ENCODE peak calls at places on chromosomes 6 and 20, in four cellular contexts. One of them, this sample, is unnamed.

GRCh38 chr6:46918830-46919229 is 2.9 kb downstream of the ADGRF5 start:
- DNase-seq in GM23248: peak
- DNase-seq in GM23338: no peak
- DNase-seq in BJ: no peak
- DNase-seq in this sample: no peak

GRCh38 chr6:121951918-121952379 is 447.5 kb upstream of the HSF2 start:
- DNase-seq in GM23338: no peak
- DNase-seq in BJ: no peak
- DNase-seq in GM23248: peak
- DNase-seq in this sample: no peak

GRCh38 chr20:44074252-44075151 is 112.5 kb downstream of the JPH2 start:
- DNase-seq in BJ: no peak
- DNase-seq in GM23248: peak
- DNase-seq in GM23338: no peak
- DNase-seq in this sample: no peak

GRCh38 chr20:34824026-34824860 is 1.2 kb downstream of the NCOA6 start:
- DNase-seq in GM23338: peak
- DNase-seq in BJ: no peak
- DNase-seq in GM23248: peak
- DNase-seq in this sample: peak

GRCh38 chr6:32819729-32820128 is 2.9 kb upstream of the HLA-DOB start:
- DNase-seq in BJ: no peak
- DNase-seq in GM23248: peak
- DNase-seq in GM23338: no peak
- DNase-seq in this sample: no peak

GRCh38 chr6:41638002-41638800 is at the start of gene MDFI:
- DNase-seq in GM23248: no peak
- DNase-seq in GM23338: peak
- DNase-seq in BJ: no peak
- DNase-seq in this sample: peak

GRCh38 chr6:89599727-89600126 is 38.8 kb downstream of the LYRM2 start:
- DNase-seq in BJ: no peak
- DNase-seq in GM23248: no peak
- DNase-seq in GM23338: no peak
- DNase-seq in this sample: no peak

GRCh38 chr6:12884983-12885382 is 168.4 kb downstream of the PHACTR1 start:
- DNase-seq in BJ: no peak
- DNase-seq in GM23338: no peak
- DNase-seq in GM23248: no peak
- DNase-seq in this sample: no peak

GRCh38 chr6:128517124-128517523 is 3.3 kb downstream of the PTPRK start:
- DNase-seq in BJ: no peak
- DNase-seq in GM23248: no peak
- DNase-seq in GM23338: no peak
- DNase-seq in this sample: no peak

GRCh38 chr6:316753-317038 is 24.4 kb downstream of the DUSP22 start:
- DNase-seq in BJ: no peak
- DNase-seq in GM23248: no peak
- DNase-seq in GM23338: no peak
- DNase-seq in this sample: no peak

GRCh38 chr6:141540207-141540606 is 592.5 kb upstream of the GJE1 start:
- DNase-seq in GM23338: no peak
- DNase-seq in GM23248: no peak
- DNase-seq in BJ: no peak
- DNase-seq in this sample: no peak

GRCh38 chr6:46466570-46466969 is 24.7 kb downstream of the RCAN2 start:
- DNase-seq in GM23248: no peak
- DNase-seq in GM23338: peak
- DNase-seq in BJ: no peak
- DNase-seq in this sample: no peak

GRCh38 chr6:90197854-90198496 is 98.7 kb downstream of the BACH2 start:
- DNase-seq in BJ: no peak
- DNase-seq in GM23248: peak
- DNase-seq in GM23338: peak
- DNase-seq in this sample: peak

GRCh38 chr20:45445805-45446562 is 23.6 kb upstream of the WFDC2 start:
- DNase-seq in GM23338: peak
- DNase-seq in BJ: no peak
- DNase-seq in GM23248: peak
- DNase-seq in this sample: peak